ENCODE peak calls at places on chromosomes 6 and 20, in eight cellular contexts. One of them, this sample, is unnamed.

GRCh38 chr6:1760876-1761275 is 151.2 kb downstream of the FOXC1 start:
- DNase-seq in pancreas: no peak
- DNase-seq in choroid plexus epithelial cell: no peak
- DNase-seq in GM13976: no peak
- DNase-seq in astrocyte of the spinal cord: no peak
- DNase-seq in cardiac fibroblast: no peak
- DNase-seq in H9: no peak
- DNase-seq in upper lobe of right lung: no peak
- DNase-seq in this sample: no peak

GRCh38 chr6:149545258-149545753 is 537 bp downstream of the PPIL4 start:
- DNase-seq in choroid plexus epithelial cell: peak; percentile 86
- DNase-seq in upper lobe of right lung: peak; percentile 64
- DNase-seq in GM13976: peak; percentile 47
- DNase-seq in pancreas: peak; percentile 61
- DNase-seq in H9: peak; percentile 34
- DNase-seq in astrocyte of the spinal cord: peak; percentile 79
- DNase-seq in cardiac fibroblast: peak; percentile 77
- DNase-seq in this sample: no peak

GRCh38 chr6:101011165-101011564 is 130.0 kb upstream of the ASCC3 start:
- DNase-seq in pancreas: no peak
- DNase-seq in H9: no peak
- DNase-seq in GM13976: no peak
- DNase-seq in astrocyte of the spinal cord: no peak
- DNase-seq in cardiac fibroblast: no peak
- DNase-seq in upper lobe of right lung: no peak
- DNase-seq in choroid plexus epithelial cell: peak; percentile 15
- DNase-seq in this sample: no peak

GRCh38 chr6:138450445-138450844 is 46.4 kb downstream of the HEBP2 start:
- DNase-seq in pancreas: no peak
- DNase-seq in cardiac fibroblast: no peak
- DNase-seq in GM13976: no peak
- DNase-seq in astrocyte of the spinal cord: no peak
- DNase-seq in H9: no peak
- DNase-seq in upper lobe of right lung: no peak
- DNase-seq in choroid plexus epithelial cell: no peak
- DNase-seq in this sample: no peak

GRCh38 chr20:46056027-46056833 is 27.2 kb downstream of the SLC12A5 start:
- DNase-seq in cardiac fibroblast: no peak
- DNase-seq in choroid plexus epithelial cell: no peak
- DNase-seq in H9: no peak
- DNase-seq in astrocyte of the spinal cord: no peak
- DNase-seq in upper lobe of right lung: no peak
- DNase-seq in pancreas: no peak
- DNase-seq in GM13976: peak; percentile 14
- DNase-seq in this sample: no peak

GRCh38 chr6:25456249-25456648 is 177.1 kb downstream of the CARMIL1 start:
- DNase-seq in H9: no peak
- DNase-seq in choroid plexus epithelial cell: no peak
- DNase-seq in astrocyte of the spinal cord: no peak
- DNase-seq in GM13976: no peak
- DNase-seq in upper lobe of right lung: no peak
- DNase-seq in pancreas: no peak
- DNase-seq in cardiac fibroblast: no peak
- DNase-seq in this sample: no peak

GRCh38 chr6:3977875-3978711 is 100.8 kb downstream of the FAM217A start:
- DNase-seq in choroid plexus epithelial cell: peak; percentile 98
- DNase-seq in upper lobe of right lung: no peak
- DNase-seq in cardiac fibroblast: peak; percentile 95
- DNase-seq in astrocyte of the spinal cord: peak; percentile 96
- DNase-seq in GM13976: peak; percentile 50
- DNase-seq in pancreas: no peak
- DNase-seq in H9: peak; percentile 65
- DNase-seq in this sample: no peak

GRCh38 chr6:48670546-48670945 is 559.5 kb upstream of the PTCHD4 start:
- DNase-seq in astrocyte of the spinal cord: no peak
- DNase-seq in cardiac fibroblast: no peak
- DNase-seq in upper lobe of right lung: no peak
- DNase-seq in H9: no peak
- DNase-seq in GM13976: no peak
- DNase-seq in pancreas: no peak
- DNase-seq in choroid plexus epithelial cell: no peak
- DNase-seq in this sample: no peak

GRCh38 chr20:34527016-34527415 is 10.8 kb downstream of the DYNLRB1 start:
- DNase-seq in upper lobe of right lung: no peak
- DNase-seq in GM13976: no peak
- DNase-seq in pancreas: no peak
- DNase-seq in cardiac fibroblast: no peak
- DNase-seq in H9: no peak
- DNase-seq in astrocyte of the spinal cord: no peak
- DNase-seq in choroid plexus epithelial cell: no peak
- DNase-seq in this sample: no peak

GRCh38 chr20:44738779-44739477 is 6.7 kb upstream of the KCNK15 start:
- DNase-seq in upper lobe of right lung: no peak
- DNase-seq in choroid plexus epithelial cell: peak; percentile 82
- DNase-seq in cardiac fibroblast: peak; percentile 86
- DNase-seq in GM13976: peak; percentile 77
- DNase-seq in H9: peak; percentile 90
- DNase-seq in astrocyte of the spinal cord: peak; percentile 56
- DNase-seq in pancreas: no peak
- DNase-seq in this sample: peak; percentile 58

GRCh38 chr6:156905801-156906200 is 128.6 kb downstream of the ARID1B start:
- DNase-seq in pancreas: no peak
- DNase-seq in cardiac fibroblast: no peak
- DNase-seq in upper lobe of right lung: no peak
- DNase-seq in H9: no peak
- DNase-seq in astrocyte of the spinal cord: no peak
- DNase-seq in GM13976: no peak
- DNase-seq in choroid plexus epithelial cell: no peak
- DNase-seq in this sample: no peak

GRCh38 chr6:107547061-107547840 is 57.3 kb downstream of the SOBP start:
- DNase-seq in choroid plexus epithelial cell: no peak
- DNase-seq in astrocyte of the spinal cord: no peak
- DNase-seq in upper lobe of right lung: no peak
- DNase-seq in H9: no peak
- DNase-seq in GM13976: no peak
- DNase-seq in cardiac fibroblast: no peak
- DNase-seq in pancreas: no peak
- DNase-seq in this sample: no peak

GRCh38 chr20:38957477-38957876 is 4.7 kb upstream of the DHX35 start:
- DNase-seq in H9: no peak
- DNase-seq in pancreas: no peak
- DNase-seq in choroid plexus epithelial cell: no peak
- DNase-seq in upper lobe of right lung: no peak
- DNase-seq in cardiac fibroblast: no peak
- DNase-seq in astrocyte of the spinal cord: no peak
- DNase-seq in GM13976: no peak
- DNase-seq in this sample: no peak

GRCh38 chr6:151059612-151060095 is 180.1 kb upstream of the AKAP12 start:
- DNase-seq in pancreas: no peak
- DNase-seq in H9: no peak
- DNase-seq in GM13976: no peak
- DNase-seq in choroid plexus epithelial cell: peak; percentile 66
- DNase-seq in cardiac fibroblast: peak; percentile 56
- DNase-seq in astrocyte of the spinal cord: peak; percentile 31
- DNase-seq in upper lobe of right lung: no peak
- DNase-seq in this sample: no peak

GRCh38 chr20:14925286-14925685 is 587.9 kb upstream of the FLRT3 start:
- DNase-seq in pancreas: no peak
- DNase-seq in H9: no peak
- DNase-seq in cardiac fibroblast: no peak
- DNase-seq in upper lobe of right lung: no peak
- DNase-seq in GM13976: no peak
- DNase-seq in choroid plexus epithelial cell: peak; percentile 59
- DNase-seq in astrocyte of the spinal cord: peak; percentile 19
- DNase-seq in this sample: no peak

DNA sequence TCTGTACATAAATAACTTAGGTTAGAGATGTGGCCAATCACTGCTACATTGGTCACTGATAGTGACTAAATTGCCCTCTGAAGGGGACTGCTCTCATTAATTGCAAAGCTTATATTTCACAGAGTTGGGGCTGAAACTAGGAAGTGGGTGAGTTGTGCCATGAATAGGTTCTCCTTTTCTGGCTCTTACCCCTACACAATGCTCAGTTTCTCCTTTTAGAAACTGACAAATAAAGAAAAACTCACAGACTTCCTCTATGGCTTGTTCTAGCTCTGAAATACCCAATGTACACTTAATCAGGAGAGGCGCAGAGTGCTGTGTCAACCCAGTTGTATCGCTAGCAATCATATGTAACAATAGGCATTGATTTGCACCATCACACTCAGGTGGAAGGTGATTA is 41.2 kb upstream of the PROKR2 start:
- DNase-seq in GM13976: no peak
- DNase-seq in H9: no peak
- DNase-seq in astrocyte of the spinal cord: no peak
- DNase-seq in choroid plexus epithelial cell: no peak
- DNase-seq in cardiac fibroblast: no peak
- DNase-seq in upper lobe of right lung: no peak
- DNase-seq in pancreas: no peak
- DNase-seq in this sample: no peak
- TF ChIP-seq CTCF in GM13976: no peak
- TF ChIP-seq CTCF in H9: no peak
- TF ChIP-seq CTCF in astrocyte of the spinal cord: no peak
- TF ChIP-seq CTCF in choroid plexus epithelial cell: no peak
- TF ChIP-seq CTCF in cardiac fibroblast: no peak
- TF ChIP-seq CTCF in upper lobe of right lung: no peak
- TF ChIP-seq CTCF in pancreas: no peak
- TF ChIP-seq CTCF in this sample: no peak

GRCh38 chr6:21246075-21246474 is 347.5 kb upstream of the SOX4 start:
- DNase-seq in astrocyte of the spinal cord: no peak
- DNase-seq in upper lobe of right lung: no peak
- DNase-seq in GM13976: no peak
- DNase-seq in choroid plexus epithelial cell: no peak
- DNase-seq in H9: no peak
- DNase-seq in cardiac fibroblast: no peak
- DNase-seq in pancreas: no peak
- DNase-seq in this sample: no peak
- TF ChIP-seq CTCF in astrocyte of the spinal cord: no peak
- TF ChIP-seq CTCF in upper lobe of right lung: no peak
- TF ChIP-seq CTCF in GM13976: no peak
- TF ChIP-seq CTCF in choroid plexus epithelial cell: no peak
- TF ChIP-seq CTCF in H9: no peak
- TF ChIP-seq CTCF in cardiac fibroblast: no peak
- TF ChIP-seq CTCF in pancreas: no peak
- TF ChIP-seq CTCF in this sample: no peak

GRCh38 chr6:143449731-143450452 is 603 bp downstream of the ADAT2 start:
- DNase-seq in upper lobe of right lung: no peak
- DNase-seq in choroid plexus epithelial cell: peak; percentile 57
- DNase-seq in cardiac fibroblast: peak; percentile 53
- DNase-seq in pancreas: no peak
- DNase-seq in H9: peak; percentile 36
- DNase-seq in GM13976: no peak
- DNase-seq in astrocyte of the spinal cord: peak; percentile 62
- DNase-seq in this sample: no peak

GRCh38 chr6:143449082-143449481 is 1.4 kb downstream of the ADAT2 start:
- DNase-seq in astrocyte of the spinal cord: no peak
- DNase-seq in pancreas: no peak
- DNase-seq in choroid plexus epithelial cell: no peak
- DNase-seq in GM13976: no peak
- DNase-seq in H9: no peak
- DNase-seq in cardiac fibroblast: no peak
- DNase-seq in upper lobe of right lung: no peak
- DNase-seq in this sample: no peak

GRCh38 chr6:143451531-143451930 is 926 bp downstream of the PEX3 start:
- DNase-seq in H9: no peak
- DNase-seq in cardiac fibroblast: peak; percentile 23
- DNase-seq in choroid plexus epithelial cell: peak; percentile 34
- DNase-seq in pancreas: no peak
- DNase-seq in upper lobe of right lung: no peak
- DNase-seq in astrocyte of the spinal cord: no peak
- DNase-seq in GM13976: no peak
- DNase-seq in this sample: no peak

GRCh38 chr6:143450453-143451362 is at the start of the genes ADAT2 and PEX3:
- DNase-seq in astrocyte of the spinal cord: peak; percentile 97
- DNase-seq in choroid plexus epithelial cell: peak; percentile 95
- DNase-seq in cardiac fibroblast: peak; percentile 96
- DNase-seq in upper lobe of right lung: peak; percentile 97
- DNase-seq in pancreas: peak; percentile 96
- DNase-seq in GM13976: peak; percentile 92
- DNase-seq in H9: peak; percentile 96
- DNase-seq in this sample: peak; percentile 46
- TF ChIP-seq CTCF in astrocyte of the spinal cord: no peak
- TF ChIP-seq CTCF in choroid plexus epithelial cell: no peak
- TF ChIP-seq CTCF in cardiac fibroblast: no peak
- TF ChIP-seq CTCF in upper lobe of right lung: no peak
- TF ChIP-seq CTCF in pancreas: no peak
- TF ChIP-seq CTCF in GM13976: no peak
- TF ChIP-seq CTCF in H9: no peak
- TF ChIP-seq CTCF in this sample: no peak

DNA sequence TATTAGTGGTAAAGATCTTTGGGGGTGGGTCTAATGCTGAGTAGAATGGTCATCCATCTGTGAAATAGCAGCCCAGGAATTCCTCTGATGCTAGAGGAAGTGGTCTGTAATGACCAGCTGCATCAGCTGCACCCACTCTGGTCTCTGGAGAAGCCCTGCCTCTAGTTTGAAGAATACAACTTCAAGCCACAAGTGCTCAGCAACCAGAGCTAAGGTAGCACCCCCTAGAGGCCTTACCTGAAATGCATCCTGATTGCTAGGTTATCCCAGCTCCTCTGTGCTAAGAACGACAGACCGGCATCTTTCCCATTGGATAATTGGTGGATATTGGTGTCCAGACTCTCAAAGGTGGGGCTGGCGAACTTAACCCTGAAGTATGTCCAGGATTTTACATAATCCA is 58.2 kb downstream of the DNAH8 start:
- DNase-seq in choroid plexus epithelial cell: no peak
- DNase-seq in H9: peak; percentile 74
- DNase-seq in astrocyte of the spinal cord: no peak
- DNase-seq in GM13976: peak; percentile 37
- DNase-seq in cardiac fibroblast: peak; percentile 18
- DNase-seq in pancreas: no peak
- DNase-seq in upper lobe of right lung: no peak
- DNase-seq in this sample: no peak
- TF ChIP-seq CTCF in choroid plexus epithelial cell: peak; percentile 55
- TF ChIP-seq CTCF in H9: peak; percentile 83
- TF ChIP-seq CTCF in astrocyte of the spinal cord: peak; percentile 28
- TF ChIP-seq CTCF in GM13976: peak; percentile 43
- TF ChIP-seq CTCF in cardiac fibroblast: peak; percentile 41
- TF ChIP-seq CTCF in pancreas: peak; percentile 18
- TF ChIP-seq CTCF in upper lobe of right lung: peak; percentile 44
- TF ChIP-seq CTCF in this sample: no peak

GRCh38 chr20:57250607-57251343 is 15.7 kb downstream of the BMP7 start:
- DNase-seq in cardiac fibroblast: no peak
- DNase-seq in upper lobe of right lung: no peak
- DNase-seq in pancreas: no peak
- DNase-seq in GM13976: no peak
- DNase-seq in choroid plexus epithelial cell: peak; percentile 11
- DNase-seq in H9: no peak
- DNase-seq in astrocyte of the spinal cord: no peak
- DNase-seq in this sample: no peak
- TF ChIP-seq CTCF in cardiac fibroblast: no peak
- TF ChIP-seq CTCF in upper lobe of right lung: no peak
- TF ChIP-seq CTCF in pancreas: no peak
- TF ChIP-seq CTCF in GM13976: no peak
- TF ChIP-seq CTCF in choroid plexus epithelial cell: no peak
- TF ChIP-seq CTCF in H9: no peak
- TF ChIP-seq CTCF in astrocyte of the spinal cord: no peak
- TF ChIP-seq CTCF in this sample: no peak

GRCh38 chr20:49278036-49278816 is at the start of gene ZNFX1:
- DNase-seq in pancreas: peak; percentile 100
- DNase-seq in upper lobe of right lung: peak; percentile 100
- DNase-seq in cardiac fibroblast: peak; percentile 98
- DNase-seq in choroid plexus epithelial cell: peak; percentile 98
- DNase-seq in astrocyte of the spinal cord: peak; percentile 99
- DNase-seq in H9: peak; percentile 98
- DNase-seq in GM13976: peak; percentile 95
- DNase-seq in this sample: peak; percentile 95
- TF ChIP-seq CTCF in pancreas: no peak
- TF ChIP-seq CTCF in upper lobe of right lung: no peak
- TF ChIP-seq CTCF in cardiac fibroblast: no peak
- TF ChIP-seq CTCF in choroid plexus epithelial cell: no peak
- TF ChIP-seq CTCF in astrocyte of the spinal cord: no peak
- TF ChIP-seq CTCF in H9: peak; percentile 25
- TF ChIP-seq CTCF in GM13976: peak; percentile 15
- TF ChIP-seq CTCF in this sample: no peak

This sample was measured in omental fat pad.